ENCODE peak calls at places on chromosomes 2 and 18, in six cellular contexts. E, J, Z, D, L and F are unnamed samples.

GRCh38 chr2:273338-273737 is 8.6 kb downstream of the ACP1 start:
- DNase-seq in D (no peak), E (no peak), J (no peak), Z (no peak), L (no peak), F (no peak)

GRCh38 chr18:76265375-76266225 is 229.4 kb downstream of the ZNF516 start:
- DNase-seq in D (no peak), E (no peak), L (peak), Z (no peak), J (peak), F (no peak)

GRCh38 chr2:53543083-53543482 is 224.5 kb upstream of the CHAC2 start:
- DNase-seq in J (no peak), E (no peak), Z (no peak), L (no peak), D (no peak), F (no peak)

GRCh38 chr2:96103906-96104861 is 12.2 kb downstream of the ADRA2B start:
- DNase-seq in D (no peak), L (peak), E (no peak), Z (no peak), J (peak), F (no peak)

GRCh38 chr2:83879127-83879526 is 580.0 kb downstream of the SUCLG1 start:
- DNase-seq in L (no peak), E (no peak), J (no peak), Z (no peak), D (no peak), F (no peak)

GRCh38 chr2:11104794-11105660 is 50.2 kb upstream of the SLC66A3 start:
- DNase-seq in D (no peak), J (no peak), Z (no peak), L (no peak), E (peak), F (peak)

GRCh38 chr2:71498261-71498701 is 44.9 kb downstream of the DYSF start:
- DNase-seq in D (peak), J (peak), Z (no peak), L (no peak), E (no peak), F (no peak)

GRCh38 chr2:128732976-128733431 is 414.3 kb upstream of the HS6ST1 start:
- DNase-seq in D (no peak), Z (no peak), L (no peak), J (no peak), E (peak), F (peak)

GRCh38 chr2:165793161-165793778 is 777 bp downstream of the GALNT3 start:
- DNase-seq in D (peak), Z (no peak), L (peak), E (no peak), J (no peak), F (no peak)

GRCh38 chr2:181310967-181311366 is 146.2 kb upstream of the ITGA4 start:
- DNase-seq in J (no peak), L (no peak), Z (no peak), E (no peak), D (no peak), F (no peak)

GRCh38 chr2:74457549-74458131 is 598 bp upstream of the WBP1 start:
- DNase-seq in J (peak), Z (no peak), D (no peak), E (peak), L (peak), F (no peak)

GRCh38 chr2:38932586-38932985 is 42.9 kb downstream of the ARHGEF33 start:
- DNase-seq in Z (no peak), D (no peak), L (no peak), J (no peak), E (no peak), F (no peak)

GRCh38 chr2:140696449-140696848 is 1434.4 kb downstream of the LRP1B start:
- DNase-seq in J (no peak), L (no peak), E (no peak), D (peak), Z (no peak), F (no peak)

GRCh38 chr2:70995227-70995729 is 605 bp upstream of the TEX261 start:
- DNase-seq in E (no peak), Z (peak), J (peak), L (peak), D (peak), F (no peak)

GRCh38 chr18:74082476-74083070 is 65.1 kb downstream of the FBXO15 start:
- DNase-seq in L (peak), E (no peak), D (peak), J (no peak), Z (no peak), F (no peak)

GRCh38 chr2:237591379-237591881 is 896 bp upstream of the RAB17 start:
- DNase-seq in J (no peak), E (no peak), D (peak), L (peak), Z (no peak), F (no peak)

GRCh38 chr18:26956894-26957293 is 91.4 kb upstream of the AQP4 start:
- DNase-seq in J (no peak), L (no peak), Z (no peak), D (no peak), E (no peak), F (no peak)

GRCh38 chr18:60554961-60555360 is 182.4 kb upstream of the MC4R start:
- DNase-seq in J (no peak), L (no peak), D (no peak), Z (no peak), E (no peak), F (no peak)

GRCh38 chr2:38261569-38262513 is 115.2 kb downstream of the ATL2 start:
- DNase-seq in L (no peak), E (no peak), Z (no peak), J (no peak), D (no peak), F (no peak)

GRCh38 chr2:45793564-45793963 is 142.1 kb downstream of the PRKCE start:
- DNase-seq in E (no peak), J (no peak), D (no peak), L (no peak), Z (no peak), F (no peak)

GRCh38 chr2:238406998-238407285 is 19.8 kb upstream of the ASB1 start:
- DNase-seq in D (no peak), L (no peak), J (no peak), E (no peak), Z (no peak), F (no peak)

GRCh38 chr18:58097907-58098166 is 53.8 kb downstream of the NEDD4L start:
- DNase-seq in D (no peak), L (no peak), J (no peak), E (no peak), Z (no peak), F (no peak)

GRCh38 chr2:36357506-36358316 is 2.1 kb downstream of the CRIM1 start:
- DNase-seq in E (no peak), L (peak), D (peak), J (peak), Z (no peak), F (no peak)

GRCh38 chr2:202099515-202099914 is 26.5 kb downstream of the KIAA2012 start:
- DNase-seq in E (no peak), Z (no peak), J (no peak), D (no peak), L (no peak), F (no peak)

GRCh38 chr18:79912409-79912991 is 39.0 kb downstream of the SLC66A2 start:
- DNase-seq in L (peak), D (no peak), Z (no peak), E (peak), J (no peak), F (peak)

GRCh38 chr2:235045336-235045972 is 93.6 kb downstream of the SH3BP4 start:
- DNase-seq in Z (no peak), E (no peak), L (no peak), D (no peak), J (no peak), F (no peak)

GRCh38 chr18:74186661-74187060 is 38.3 kb downstream of the TIMM21 start:
- DNase-seq in E (no peak), L (no peak), Z (no peak), J (no peak), D (no peak), F (no peak)

GRCh38 chr18:73235491-73235890 is 367.7 kb upstream of the NETO1 start:
- DNase-seq in E (no peak), L (no peak), J (no peak), Z (no peak), D (no peak), F (no peak)

GRCh38 chr18:45874501-45875184 is 49.2 kb downstream of the SIGLEC15 start:
- DNase-seq in L (peak), D (no peak), Z (no peak), J (no peak), E (no peak), F (no peak)

GRCh38 chr2:150169230-150169629 is 318.2 kb downstream of the RND3 start:
- DNase-seq in Z (no peak), L (no peak), J (peak), E (no peak), D (no peak), F (no peak)
- TF ChIP-seq POLR2A in Z (no peak), L (no peak), J (no peak), E (no peak), D (no peak), F (no peak)

DNA sequence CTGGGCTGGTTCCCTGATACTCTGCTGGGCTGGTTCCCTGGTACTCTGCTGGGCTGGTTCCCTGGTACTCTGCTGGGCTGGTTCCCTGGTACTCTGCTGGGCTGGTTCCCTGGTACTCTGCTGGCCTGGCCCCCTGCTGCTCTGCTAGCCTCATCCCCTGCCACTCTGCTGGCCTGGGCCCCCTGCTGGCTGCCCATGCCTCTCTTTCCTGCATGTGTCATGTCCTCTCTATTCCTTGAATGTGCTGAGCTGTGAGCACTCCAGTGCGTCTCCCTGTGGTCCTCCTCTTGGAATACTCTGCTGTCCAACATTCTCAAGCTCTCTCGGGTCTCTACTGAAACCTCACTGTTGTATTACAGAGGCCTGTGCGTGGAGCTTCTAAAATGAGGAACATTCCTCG is 216.3 kb downstream of the RNF144A start:
- DNase-seq in J (no peak), L (no peak), E (no peak), Z (no peak), D (no peak), F (no peak)
- TF ChIP-seq POLR2AphosphoS5 in J (no peak), L (no peak), E (no peak), Z (no peak), D (no peak), F (no peak)

GRCh38 chr2:158066046-158066713 is 35.5 kb upstream of the UPP2 start:
- DNase-seq in E (no peak), D (no peak), L (no peak), J (no peak), Z (no peak), F (no peak)

GRCh38 chr2:158072361-158072760 is 29.3 kb upstream of the UPP2 start:
- DNase-seq in J (no peak), D (no peak), Z (no peak), E (no peak), L (no peak), F (no peak)

DNA sequence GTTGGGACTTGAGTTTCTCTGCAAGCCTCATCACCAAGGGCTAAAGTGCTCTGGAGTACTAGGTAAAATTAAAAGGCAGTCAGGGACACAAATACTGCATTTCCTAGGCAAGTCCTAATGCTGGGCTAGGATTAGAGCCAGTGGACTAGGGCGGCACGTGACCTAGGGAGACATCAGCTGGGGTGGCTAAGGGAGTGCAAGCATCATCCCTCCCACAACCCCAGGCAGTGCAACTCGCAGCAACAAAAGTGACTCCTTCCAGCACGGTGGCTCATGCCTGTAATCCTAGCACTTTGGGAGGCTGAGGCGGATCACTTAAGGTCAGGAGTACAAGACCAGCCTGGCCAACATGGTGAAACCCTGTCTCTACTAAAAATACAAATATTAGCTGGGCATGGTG is 30.7 kb upstream of the UPP2 start:
- DNase-seq in Z (no peak), L (no peak), E (no peak), J (no peak), D (no peak), F (no peak)
- TF ChIP-seq POLR2A in Z (no peak), L (no peak), E (no peak), J (no peak), D (no peak), F (no peak)

DNA sequence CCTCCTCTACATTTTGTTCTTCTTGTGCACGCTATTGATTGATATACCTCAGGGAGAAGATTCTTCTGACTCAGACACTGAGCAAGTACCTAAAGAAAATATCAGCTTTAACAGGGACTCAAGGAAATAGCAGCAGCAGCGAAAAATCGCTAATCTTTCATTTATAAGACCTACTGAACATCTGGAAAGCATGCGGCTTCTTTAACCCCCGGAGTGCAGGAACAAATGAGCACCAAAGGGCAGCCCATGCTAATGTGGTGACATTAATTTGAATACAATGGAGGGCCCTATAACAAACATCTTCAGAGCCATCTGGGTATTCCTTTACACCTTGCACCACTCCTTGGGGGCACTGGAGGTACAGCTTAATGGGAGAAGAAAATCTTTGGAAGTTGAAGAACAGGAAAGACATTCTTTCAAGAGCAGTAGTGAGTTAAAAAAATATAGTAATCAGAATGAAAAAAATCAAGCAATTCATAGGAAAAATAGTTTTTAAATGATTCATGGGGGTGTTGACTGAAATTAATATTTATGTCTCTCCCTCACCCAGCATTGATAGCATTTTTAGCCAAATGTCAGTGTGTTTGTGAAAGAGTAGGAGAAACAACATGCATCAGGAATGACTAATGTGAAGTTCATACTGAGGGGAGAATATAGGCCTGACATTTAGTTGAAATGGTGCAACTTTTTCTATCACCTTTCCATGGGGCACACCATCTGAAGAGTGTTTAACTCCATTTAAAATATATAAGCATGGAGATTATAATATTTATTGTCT is 281.7 kb downstream of the HRH4 start:
- DNase-seq in L (no peak), D (no peak), Z (no peak), J (no peak), E (peak), F (no peak)
- TF ChIP-seq POLR2AphosphoS5 in L (no peak), D (no peak), Z (no peak), J (no peak), E (no peak), F (no peak)

DNA sequence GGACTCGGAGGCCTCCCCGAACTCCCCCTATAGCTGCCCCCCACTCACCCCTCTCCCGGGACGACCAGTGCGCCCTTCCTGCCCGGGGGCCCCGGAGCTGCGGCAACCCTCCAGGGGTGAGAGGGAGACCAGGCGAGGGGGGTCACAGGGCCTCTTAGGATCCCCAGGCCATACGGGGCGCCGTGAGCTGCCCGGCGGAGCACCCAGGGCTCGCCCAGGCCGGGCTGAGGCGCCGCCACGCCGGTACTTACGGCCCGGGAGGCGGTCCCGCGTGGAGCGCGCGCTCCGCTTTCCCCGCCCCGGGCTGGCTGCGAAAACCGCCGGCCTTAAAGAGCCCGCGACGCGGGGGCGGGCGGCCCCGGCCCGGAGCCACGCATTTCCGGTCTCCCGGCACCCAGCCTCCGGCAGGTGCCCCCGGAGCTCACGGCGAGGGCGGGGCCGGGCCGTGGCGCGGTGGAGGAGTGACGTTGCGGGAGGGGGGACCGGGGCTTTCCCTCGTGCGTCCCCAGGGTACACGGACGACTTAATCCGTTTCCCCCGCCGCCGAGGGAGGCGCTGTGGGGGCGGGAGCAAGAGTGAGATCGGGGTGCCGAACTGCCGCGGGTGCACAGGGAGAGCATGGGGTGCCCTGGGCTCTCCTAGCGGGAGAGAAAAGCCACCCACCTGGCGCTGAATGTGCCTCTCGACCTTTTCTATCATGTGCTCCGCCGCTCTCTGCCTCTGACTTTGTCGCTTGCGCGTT is at the start of gene METTL21A:
- DNase-seq in D (peak), L (peak), Z (peak), J (peak), E (peak), F (no peak)
- TF ChIP-seq POLR2A in D (peak), L (peak), Z (peak), J (peak), E (peak), F (peak)

GRCh38 chr2:222289280-222290250 is 9.2 kb downstream of the PAX3 start:
- DNase-seq in L (no peak), J (no peak), Z (no peak), E (peak), D (no peak), F (no peak)
- TF ChIP-seq POLR2AphosphoS5 in L (no peak), J (no peak), Z (no peak), E (no peak), D (no peak), F (no peak)

GRCh38 chr2:26245810-26246209 is 1.1 kb downstream of the HADHB start:
- DNase-seq in Z (no peak), D (no peak), J (no peak), E (no peak), L (no peak), F (no peak)

GRCh38 chr2:26245231-26245732 is 543 bp downstream of the HADHB start:
- DNase-seq in L (peak), E (no peak), Z (peak), D (no peak), J (peak), F (no peak)

GRCh38 chr2:26243643-26244478 is 571 bp downstream of the HADHA start:
- DNase-seq in L (peak), J (no peak), Z (no peak), E (no peak), D (no peak), F (no peak)

GRCh38 chr2:26246818-26247217 is 2.1 kb downstream of the HADHB start:
- DNase-seq in D (no peak), Z (peak), L (no peak), J (no peak), E (no peak), F (no peak)

GRCh38 chr2:26244479-26245230 is at the start of the genes HADHA and HADHB:
- DNase-seq in J (peak), Z (peak), E (peak), D (peak), L (peak), F (no peak)
- TF ChIP-seq POLR2A in J (peak), Z (peak), E (peak), D (peak), L (peak), F (no peak)

GRCh38 chr2:20350105-20350712 is 435 bp downstream of the PUM2 start:
- DNase-seq in D (no peak), J (peak), Z (peak), L (peak), E (no peak), F (no peak)
- TF ChIP-seq POLR2AphosphoS5 in D (no peak), J (no peak), Z (peak), L (no peak), E (no peak), F (no peak)